ENCODE peak calls at places on chromosomes 5 and 9, in ten cellular contexts. T is Peyer's patch, S is B cell, F is progenitor cell of endocrine pancreas, M is ovary, A is activated B cell treated with CpG ODN at 0.5 μM for 24 hours, O is hepatocyte, N is left ventricle myocardium inferior, I is sigmoid colon, P is left lung. Y is an unnamed sample.

GRCh38 chr5:68419637-68420452 is 204.3 kb downstream of the PIK3R1 start:
- DNase-seq in T (peak), N (no peak), A (no peak), F (no peak), M (peak), O (peak), I (no peak), P (no peak), S (no peak), Y (no peak)

GRCh38 chr9:137294684-137295312 is 7.3 kb downstream of the NRARP start:
- DNase-seq in P (no peak), S (no peak), O (peak), M (no peak), F (no peak), T (no peak), N (no peak), I (no peak), A (no peak), Y (peak)

GRCh38 chr9:99109522-99109921 is 4.6 kb downstream of the TGFBR1 start:
- DNase-seq in O (no peak), F (no peak), I (no peak), S (no peak), T (no peak), N (no peak), M (no peak), A (no peak), P (no peak), Y (peak)

GRCh38 chr5:151319334-151319733 is 15.8 kb upstream of the SLC36A3 start:
- DNase-seq in F (no peak), P (no peak), S (no peak), T (no peak), M (peak), I (peak), O (peak), N (peak), A (no peak), Y (no peak)

GRCh38 chr9:128092199-128092977 is 24.4 kb downstream of the SLC25A25 start:
- DNase-seq in A (no peak), O (no peak), M (peak), T (no peak), P (no peak), I (no peak), S (no peak), F (no peak), N (no peak), Y (no peak)

GRCh38 chr9:124758061-124758460 is 13.1 kb downstream of the NR6A1 start:
- DNase-seq in S (no peak), A (no peak), O (no peak), M (no peak), N (no peak), I (no peak), T (no peak), P (no peak), F (no peak), Y (peak)

GRCh38 chr9:115882911-115883310 is 270.7 kb upstream of the PAPPA start:
- DNase-seq in T (no peak), I (no peak), O (no peak), N (no peak), S (no peak), P (no peak), F (no peak), A (no peak), M (no peak), Y (no peak)

GRCh38 chr9:13088734-13089427 is 190.6 kb downstream of the MPDZ start:
- DNase-seq in N (no peak), P (no peak), S (peak), A (no peak), M (no peak), O (peak), F (no peak), I (no peak), T (no peak), Y (no peak)

GRCh38 chr5:169374761-169375160 is 73.8 kb upstream of the SLIT3 start:
- DNase-seq in N (no peak), P (no peak), S (no peak), T (no peak), F (no peak), A (no peak), M (no peak), O (no peak), I (no peak), Y (no peak)

GRCh38 chr5:14852779-14853178 is 18.8 kb downstream of the ANKH start:
- DNase-seq in A (no peak), F (no peak), M (no peak), P (no peak), T (no peak), I (no peak), N (no peak), S (no peak), O (no peak), Y (no peak)

GRCh38 chr5:1401681-1402096 is 43.6 kb downstream of the SLC6A3 start:
- DNase-seq in O (no peak), M (no peak), A (no peak), P (peak), F (no peak), T (no peak), N (peak), I (no peak), S (no peak), Y (peak)

GRCh38 chr5:171641891-171642290 is 143.7 kb upstream of the SMIM23 start:
- DNase-seq in T (no peak), O (no peak), M (no peak), S (no peak), N (no peak), I (no peak), P (no peak), A (no peak), F (no peak), Y (no peak)

GRCh38 chr5:147113967-147114366 is 120.9 kb upstream of the STK32A start:
- DNase-seq in M (no peak), I (no peak), O (no peak), F (no peak), A (no peak), P (no peak), T (no peak), N (no peak), S (no peak), Y (no peak)

GRCh38 chr9:136902259-136902821 is 16.0 kb downstream of the TRAF2 start:
- DNase-seq in T (peak), S (peak), A (peak), O (peak), M (no peak), I (peak), F (no peak), N (peak), P (peak), Y (no peak)

GRCh38 chr9:37942616-37943328 is 38.8 kb upstream of the SLC25A51 start:
- DNase-seq in M (no peak), F (no peak), N (no peak), S (no peak), A (no peak), I (no peak), O (no peak), T (no peak), P (peak), Y (no peak)

GRCh38 chr5:151691706-151692105 is 5.0 kb upstream of the SPARC start:
- DNase-seq in N (no peak), F (no peak), S (no peak), I (no peak), O (no peak), P (no peak), T (no peak), A (no peak), M (no peak), Y (no peak)

GRCh38 chr5:130109152-130109551 is 204.9 kb downstream of the CHSY3 start:
- DNase-seq in A (no peak), T (no peak), O (peak), M (no peak), P (no peak), F (no peak), N (no peak), I (no peak), S (no peak), Y (no peak)

GRCh38 chr5:59813761-59814562 is 79.6 kb downstream of the PDE4D start:
- DNase-seq in N (no peak), M (no peak), O (peak), A (no peak), T (no peak), P (no peak), F (peak), S (peak), I (no peak), Y (no peak)

GRCh38 chr5:92552206-92553160 is 1028.5 kb downstream of the NR2F1-AS1 start:
- DNase-seq in F (no peak), A (no peak), M (no peak), O (peak), I (no peak), P (no peak), N (no peak), S (no peak), T (no peak), Y (no peak)

GRCh38 chr9:115200711-115201505 is 83.0 kb upstream of the TNC start:
- DNase-seq in S (no peak), O (no peak), I (peak), M (no peak), F (no peak), P (no peak), T (no peak), N (no peak), A (no peak), Y (no peak)

GRCh38 chr9:137580209-137580957 is 1.7 kb upstream of the DPH7 start:
- DNase-seq in I (no peak), F (no peak), P (no peak), M (no peak), N (no peak), O (no peak), S (no peak), T (no peak), A (no peak), Y (no peak)

GRCh38 chr9:71363286-71363961 is 242.0 kb upstream of the TRPM3 start:
- DNase-seq in M (no peak), T (no peak), S (no peak), O (no peak), P (no peak), A (no peak), N (no peak), F (no peak), I (no peak), Y (no peak)

GRCh38 chr9:1434082-1434481 is 383.9 kb downstream of the DMRT2 start:
- DNase-seq in I (no peak), S (no peak), M (no peak), A (no peak), N (no peak), T (no peak), P (no peak), O (no peak), F (no peak), Y (no peak)
- TF ChIP-seq CTCF in I (peak), S (no peak), M (no peak), A (no peak), N (peak), T (no peak), P (no peak), O (no peak), F (peak), Y (no peak)

DNA sequence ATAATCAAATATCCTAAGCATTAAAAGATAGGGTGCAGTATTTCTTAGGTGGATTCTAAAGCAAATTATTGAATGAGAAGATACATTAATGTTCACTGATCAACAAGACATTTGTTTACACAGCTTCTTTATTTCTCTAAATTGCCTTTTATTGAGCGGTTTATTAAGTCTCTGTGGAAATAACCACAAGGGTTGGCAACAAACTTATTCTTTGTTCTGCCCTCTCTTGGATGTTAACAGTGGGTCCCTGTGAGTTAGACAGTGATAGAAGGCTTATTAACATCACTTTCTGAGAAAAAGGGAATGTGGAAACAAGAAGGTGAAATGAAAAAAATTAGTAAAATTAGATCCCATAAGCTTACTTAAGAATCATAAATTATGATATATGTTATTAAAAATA is 82.7 kb upstream of the C6 start:
- DNase-seq in P (no peak), S (no peak), T (no peak), I (no peak), N (no peak), M (no peak), A (no peak), O (no peak), F (no peak), Y (no peak)
- TF ChIP-seq CTCF in P (no peak), S (no peak), T (no peak), I (no peak), N (no peak), M (no peak), A (no peak), O (no peak), F (no peak), Y (no peak)

GRCh38 chr9:18489861-18490260 is 15.9 kb downstream of the ADAMTSL1 start:
- DNase-seq in S (no peak), A (no peak), N (no peak), P (no peak), F (no peak), T (no peak), M (no peak), O (no peak), I (no peak), Y (no peak)
- TF ChIP-seq CTCF in S (no peak), A (no peak), N (no peak), P (no peak), F (no peak), T (no peak), M (no peak), O (no peak), I (no peak), Y (no peak)

DNA sequence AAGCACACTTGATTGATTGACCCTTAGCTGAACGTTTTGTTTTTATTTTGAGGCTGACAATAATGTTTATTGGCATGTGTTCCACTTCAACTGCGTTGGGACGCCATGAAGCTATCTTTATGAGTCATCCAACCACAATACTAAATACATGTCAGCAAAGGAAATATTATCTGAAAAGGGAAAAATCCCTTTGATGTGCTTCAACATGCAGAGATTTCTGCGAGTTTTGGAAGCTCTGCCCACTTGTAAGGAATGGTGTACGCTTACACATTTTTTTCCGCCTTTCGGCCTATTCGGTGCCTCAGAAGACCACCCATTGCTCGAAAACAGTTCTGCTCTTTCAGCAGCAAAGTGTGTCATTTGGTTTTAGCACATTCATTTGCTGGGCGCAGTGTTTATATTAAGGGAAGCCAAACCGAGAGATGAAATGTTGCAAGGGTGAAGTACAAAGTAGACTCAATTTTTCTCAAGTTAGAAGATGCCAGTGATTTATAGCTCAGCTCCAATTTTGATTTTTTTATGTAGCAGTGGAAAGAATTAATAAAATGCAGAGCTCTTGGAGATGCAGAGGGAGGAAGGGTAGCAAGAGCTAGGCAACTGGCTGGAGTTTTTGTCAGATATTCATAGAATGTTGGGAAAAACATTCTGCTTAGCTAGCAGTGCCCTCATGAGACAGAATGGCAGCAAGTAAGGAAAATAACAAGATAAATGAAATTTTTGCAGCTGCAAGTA is 68.9 kb downstream of the PRDM6 start:
- DNase-seq in M (no peak), S (no peak), F (no peak), P (no peak), N (no peak), A (no peak), O (peak), I (no peak), T (no peak), Y (no peak)
- TF ChIP-seq CTCF in M (no peak), S (no peak), F (no peak), P (no peak), N (no peak), A (no peak), O (peak), I (no peak), T (no peak), Y (no peak)